ENCODE peak calls at places on chromosomes 2 and 18, in nine cellular contexts. Y is hepatocyte, N is AG04450, U is pancreas, O is endothelial cell, G is WTC11, K is fibroblast of villous mesenchyme, P is heart right ventricle, L is GM10248. V is an unnamed sample.

GRCh38 chr2:45180784-45181183 is 171.5 kb upstream of the SIX2 start:
- DNase-seq in P (no peak), O (no peak), K (no peak), U (no peak), L (no peak), G (no peak), Y (no peak), N (no peak), V (no peak)

GRCh38 chr2:1647417-1648240 is 96.7 kb downstream of the PXDN start:
- DNase-seq in N (no peak), O (no peak), Y (no peak), U (peak), G (no peak), L (no peak), K (no peak), P (no peak), V (no peak)

GRCh38 chr2:174878537-174879147 is 114.4 kb upstream of the CHRNA1 start:
- DNase-seq in K (peak), P (peak), U (no peak), L (no peak), O (no peak), N (no peak), G (no peak), Y (peak), V (no peak)

GRCh38 chr2:218387369-218388194 is 5.5 kb downstream of the SLC11A1 start:
- DNase-seq in K (peak), P (peak), N (peak), G (peak), L (no peak), U (peak), Y (peak), O (peak), V (no peak)

GRCh38 chr2:232490221-232491138 is 2.8 kb upstream of the ECEL1 start:
- DNase-seq in L (no peak), P (no peak), K (no peak), Y (no peak), N (no peak), O (no peak), G (no peak), U (peak), V (no peak)

GRCh38 chr2:217283505-217283904 is 423.6 kb upstream of the TNP1 start:
- DNase-seq in Y (peak), O (no peak), N (no peak), P (no peak), G (no peak), K (peak), L (no peak), U (no peak), V (no peak)

GRCh38 chr2:64273524-64274398 is 129.5 kb upstream of the PELI1 start:
- DNase-seq in O (peak), G (no peak), Y (peak), K (peak), N (peak), U (no peak), L (no peak), P (peak), V (no peak)

GRCh38 chr2:30257266-30258214 is 26.2 kb downstream of the LBH start:
- DNase-seq in Y (no peak), K (no peak), N (no peak), O (no peak), P (no peak), G (no peak), L (no peak), U (no peak), V (no peak)

GRCh38 chr2:71417300-71418202 is 35.8 kb upstream of the DYSF start:
- DNase-seq in O (no peak), L (no peak), P (no peak), N (no peak), U (no peak), G (no peak), Y (peak), K (no peak), V (no peak)

GRCh38 chr2:696463-696862 is 19.3 kb upstream of the TMEM18 start:
- DNase-seq in G (no peak), U (no peak), L (peak), N (no peak), O (no peak), K (no peak), Y (no peak), P (no peak), V (no peak)

GRCh38 chr2:138090330-138090729 is 126.1 kb downstream of the HNMT start:
- DNase-seq in K (peak), G (no peak), U (no peak), O (peak), N (no peak), L (peak), P (no peak), Y (peak), V (no peak)

GRCh38 chr2:202965810-202966454 is 48.7 kb upstream of the NBEAL1 start:
- DNase-seq in Y (peak), P (peak), O (no peak), K (peak), L (peak), N (peak), U (no peak), G (no peak), V (no peak)

GRCh38 chr2:177984739-177985138 is 87.8 kb downstream of the PDE11A start:
- DNase-seq in N (no peak), L (no peak), U (no peak), Y (peak), O (no peak), G (no peak), P (no peak), K (no peak), V (no peak)

GRCh38 chr2:234399451-234400246 is 97.2 kb downstream of the ARL4C start:
- DNase-seq in L (no peak), Y (no peak), K (no peak), O (no peak), N (no peak), U (no peak), G (no peak), P (no peak), V (no peak)

GRCh38 chr2:74715880-74716279 is 61.8 kb downstream of the SEMA4F start:
- DNase-seq in L (no peak), N (no peak), K (no peak), Y (no peak), P (no peak), O (no peak), U (no peak), G (no peak), V (no peak)

GRCh38 chr2:42359894-42360483 is 1.0 kb downstream of the COX7A2L start:
- DNase-seq in O (peak), L (no peak), G (no peak), Y (peak), K (peak), N (no peak), U (no peak), P (no peak), V (no peak)

GRCh38 chr18:76494181-76494540 is 881 bp downstream of the ZNF516 start:
- DNase-seq in P (no peak), O (peak), L (no peak), N (no peak), U (no peak), Y (peak), G (peak), K (peak), V (no peak)

GRCh38 chr2:152201466-152201830 is 25.9 kb upstream of the STAM2 start:
- DNase-seq in G (no peak), Y (no peak), U (no peak), O (no peak), N (no peak), K (no peak), L (no peak), P (no peak), V (no peak)

GRCh38 chr2:181306785-181307184 is 150.4 kb upstream of the ITGA4 start:
- DNase-seq in P (no peak), U (no peak), O (no peak), Y (no peak), N (no peak), G (no peak), L (peak), K (peak), V (no peak)

GRCh38 chr2:48694143-48694542 is 61.4 kb downstream of the LHCGR start:
- DNase-seq in P (no peak), O (no peak), K (peak), N (no peak), Y (no peak), L (no peak), G (no peak), U (no peak), V (no peak)

GRCh38 chr18:76979111-76979751 is 153.4 kb downstream of the MBP start:
- DNase-seq in P (no peak), K (no peak), U (no peak), Y (no peak), O (no peak), L (no peak), N (no peak), G (no peak), V (peak)

GRCh38 chr2:232889876-232890401 is 19.9 kb downstream of the SNORC start:
- DNase-seq in P (no peak), Y (peak), O (no peak), N (no peak), G (no peak), L (no peak), U (peak), K (no peak), V (peak)

GRCh38 chr2:240402566-240403295 is 32.7 kb upstream of the GPC1 start:
- DNase-seq in P (no peak), Y (no peak), L (no peak), G (no peak), U (no peak), O (no peak), K (no peak), N (no peak), V (peak)

GRCh38 chr2:236287656-236288055 is 23.4 kb upstream of the ASB18 start:
- DNase-seq in K (no peak), N (no peak), U (no peak), P (no peak), Y (no peak), L (no peak), G (no peak), O (no peak), V (peak)

GRCh38 chr18:5964108-5964507 is 68.8 kb upstream of the TMEM200C start:
- DNase-seq in P (no peak), G (no peak), O (no peak), Y (no peak), U (no peak), L (no peak), K (no peak), N (no peak), V (peak)

GRCh38 chr2:70214958-70215357 is 24.1 kb upstream of the C2orf42 start:
- DNase-seq in L (no peak), P (no peak), Y (no peak), K (peak), N (peak), G (no peak), U (no peak), O (no peak), V (no peak)

GRCh38 chr2:233674995-233675394 is 3.3 kb downstream of the UGT1A9 start:
- DNase-seq in O (no peak), Y (no peak), G (no peak), U (no peak), K (no peak), L (no peak), P (no peak), N (no peak), V (no peak)

GRCh38 chr2:39455826-39456225 is 18.7 kb upstream of the MAP4K3 start:
- DNase-seq in P (no peak), K (peak), U (no peak), Y (no peak), N (no peak), G (no peak), O (no peak), L (no peak), V (no peak)

GRCh38 chr2:42238644-42239288 is 69.6 kb downstream of the EML4 start:
- DNase-seq in N (no peak), G (peak), L (no peak), O (peak), U (no peak), Y (peak), P (peak), K (peak), V (no peak)

GRCh38 chr2:3242747-3243369 is 134.8 kb downstream of the EIPR1 start:
- DNase-seq in G (no peak), Y (no peak), L (no peak), K (peak), N (no peak), U (no peak), O (no peak), P (no peak), V (no peak)

GRCh38 chr18:44859263-44859662 is 178.6 kb downstream of the SETBP1 start:
- DNase-seq in O (no peak), G (no peak), K (no peak), N (no peak), L (no peak), Y (no peak), U (no peak), P (no peak), V (no peak)

GRCh38 chr18:23943104-23943503 is 71.5 kb upstream of the TTC39C start:
- DNase-seq in P (no peak), O (no peak), N (no peak), L (peak), G (no peak), Y (no peak), U (no peak), K (no peak), V (no peak)

GRCh38 chr2:215946581-215946980 is 66.8 kb downstream of the MREG start:
- DNase-seq in K (no peak), Y (no peak), U (no peak), P (no peak), G (no peak), N (no peak), O (no peak), L (no peak), V (no peak)

GRCh38 chr2:136448435-136448834 is 316.9 kb upstream of the THSD7B start:
- DNase-seq in Y (no peak), G (no peak), U (no peak), P (no peak), N (no peak), L (no peak), O (no peak), K (no peak), V (no peak)

GRCh38 chr2:46184794-46185583 is 112.2 kb upstream of the EPAS1 start:
- DNase-seq in K (no peak), P (no peak), Y (no peak), N (no peak), U (no peak), O (no peak), L (no peak), G (peak), V (no peak)
- TF ChIP-seq CTCF in K (peak), P (no peak), Y (no peak), N (peak), U (no peak), O (no peak), L (peak), G (peak), V (no peak)

GRCh38 chr2:199682001-199682400 is 169.0 kb downstream of the FTCDNL1 start:
- DNase-seq in N (no peak), O (no peak), L (no peak), Y (no peak), U (no peak), K (no peak), P (no peak), G (no peak), V (no peak)

GRCh38 chr2:199684832-199685231 is 166.2 kb downstream of the FTCDNL1 start:
- DNase-seq in N (no peak), L (no peak), G (no peak), Y (no peak), P (no peak), U (no peak), K (no peak), O (no peak), V (no peak)

GRCh38 chr2:199680482-199680881 is 170.5 kb downstream of the FTCDNL1 start:
- DNase-seq in O (no peak), P (no peak), Y (no peak), L (no peak), G (no peak), K (no peak), U (no peak), N (no peak), V (no peak)

GRCh38 chr2:199685669-199686068 is 165.3 kb downstream of the FTCDNL1 start:
- DNase-seq in L (no peak), Y (no peak), U (no peak), O (no peak), K (no peak), N (no peak), P (no peak), G (no peak), V (no peak)

GRCh38 chr2:199684168-199684567 is 166.8 kb downstream of the FTCDNL1 start:
- DNase-seq in G (no peak), L (no peak), O (no peak), U (no peak), Y (no peak), P (no peak), N (no peak), K (no peak), V (no peak)
- TF ChIP-seq CTCF in G (no peak), L (no peak), O (peak), U (no peak), Y (no peak), P (no peak), N (peak), K (peak), V (no peak)

GRCh38 chr2:207498427-207498826 is 31.3 kb upstream of the CREB1 start:
- DNase-seq in Y (no peak), N (no peak), L (no peak), P (no peak), U (no peak), G (no peak), O (no peak), K (no peak), V (no peak)
- TF ChIP-seq CTCF in Y (no peak), N (no peak), L (no peak), P (no peak), U (no peak), G (no peak), O (no peak), K (no peak), V (no peak)

DNA sequence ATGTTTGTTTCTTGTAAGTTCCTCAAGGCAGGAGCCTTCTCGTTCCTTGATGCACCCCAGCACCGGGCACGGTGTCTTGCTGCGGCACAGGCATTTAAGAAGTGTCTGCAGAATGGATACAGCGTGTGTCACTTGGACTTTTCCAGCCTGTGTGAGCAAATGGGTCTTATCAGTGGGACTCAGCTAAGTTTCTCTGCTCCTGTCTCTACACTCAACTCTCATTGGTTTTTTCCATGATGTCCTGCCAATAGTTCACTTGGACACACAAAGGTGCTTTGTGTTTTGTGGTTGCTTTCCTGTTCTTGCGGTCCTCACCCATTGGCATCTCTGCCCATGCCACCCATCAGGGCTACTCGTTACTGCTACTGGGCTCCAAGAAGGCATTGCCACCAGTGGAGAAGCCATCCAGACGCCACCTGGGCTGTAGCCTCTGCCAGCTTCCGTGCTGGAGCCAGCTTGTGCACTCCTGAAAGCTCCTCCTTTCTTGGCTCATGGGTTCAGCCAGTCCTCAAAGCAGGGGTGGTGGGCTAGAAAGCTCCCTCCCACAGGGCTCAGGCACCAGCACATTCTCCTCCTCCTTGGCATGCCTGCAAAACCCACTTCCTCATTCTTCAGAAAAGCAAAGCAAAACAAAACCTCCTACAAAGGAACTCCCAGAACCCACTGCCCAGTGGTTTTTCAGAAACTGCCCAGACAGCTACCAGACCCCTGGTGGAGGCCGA is 41.4 kb downstream of the IL1R2 start:
- DNase-seq in U (peak), O (no peak), L (peak), G (no peak), K (peak), N (peak), P (peak), Y (peak), V (no peak)
- TF ChIP-seq CTCF in U (no peak), O (no peak), L (no peak), G (no peak), K (peak), N (peak), P (no peak), Y (no peak), V (no peak)

DNA sequence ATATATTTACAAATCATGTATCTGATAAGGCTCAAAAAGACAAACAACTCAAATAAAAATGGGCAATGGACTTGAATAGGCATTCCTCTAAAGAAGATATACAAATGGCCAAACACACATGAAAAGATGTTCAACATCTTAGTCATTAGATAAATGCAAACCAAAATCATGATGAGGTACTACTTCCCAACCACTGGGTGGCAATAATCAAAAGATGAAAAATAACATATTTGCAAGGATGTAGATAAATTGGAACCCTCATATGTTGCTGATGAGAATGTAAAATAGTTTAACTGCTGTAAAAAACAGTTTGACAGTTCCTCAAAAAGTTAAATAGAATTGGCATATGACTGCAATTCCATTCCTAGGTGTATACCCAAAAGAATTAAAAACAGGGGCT is 132.3 kb downstream of the TTC32 start:
- DNase-seq in U (no peak), O (no peak), P (no peak), K (peak), L (no peak), G (no peak), N (no peak), Y (no peak), V (no peak)
- TF ChIP-seq CTCF in U (no peak), O (peak), P (peak), K (peak), L (no peak), G (no peak), N (no peak), Y (no peak), V (peak)

V was measured in osteocyte.